ENCODE peak calls at places on chromosomes 11 and 22, in nine cellular contexts. Z is A549; B is PC-3; E is uterus; N is transverse colon; H is CD8-positive, alpha-beta T cell; F is heart left ventricle; R is upper lobe of right lung; W is sigmoid colon. M is an unnamed sample.

GRCh38 chr11:6617315-6617781 is 1.9 kb downstream of the TPP1 start:
- DNase-seq in R (no peak), N (no peak), F (no peak), W (peak; percentile 50), E (peak; percentile 18), Z (no peak), B (no peak), H (no peak), M (no peak)

GRCh38 chr11:8368194-8368593 is 104.5 kb upstream of the LMO1 start:
- DNase-seq in N (no peak), R (no peak), E (no peak), B (no peak), Z (no peak), F (no peak), H (no peak), W (peak; percentile 24), M (no peak)

GRCh38 chr11:119374632-119375394 is 6.7 kb downstream of the USP2 start:
- DNase-seq in H (no peak), F (no peak), Z (no peak), W (no peak), B (no peak), R (peak; percentile 58), N (no peak), E (no peak), M (peak; percentile 38)

GRCh38 chr11:134607963-134608750 is 196.1 kb upstream of the B3GAT1 start:
- DNase-seq in F (no peak), E (no peak), Z (no peak), B (no peak), N (no peak), W (no peak), H (no peak), R (no peak), M (peak; percentile 53)

GRCh38 chr11:64757549-64758329 is 2.0 kb downstream of the PYGM start:
- DNase-seq in W (peak; percentile 66), Z (no peak), E (no peak), N (no peak), R (peak; percentile 59), B (no peak), F (no peak), H (no peak), M (peak; percentile 71)

GRCh38 chr11:112555491-112556364 is 295.1 kb upstream of the PLET1 start:
- DNase-seq in H (peak; percentile 67), N (peak; percentile 67), Z (peak; percentile 12), B (peak; percentile 65), E (peak; percentile 22), R (peak; percentile 84), W (peak; percentile 71), F (peak; percentile 35), M (no peak)

GRCh38 chr22:41340357-41340756 is 39.0 kb downstream of the ZC3H7B start:
- DNase-seq in W (peak; percentile 54), F (no peak), B (no peak), H (no peak), Z (no peak), E (no peak), N (no peak), R (no peak), M (no peak)

GRCh38 chr11:66328307-66329144 is 7.7 kb downstream of the RIN1 start:
- DNase-seq in R (peak; percentile 86), B (peak; percentile 88), Z (peak; percentile 83), E (peak; percentile 75), N (peak; percentile 82), W (peak; percentile 88), H (peak; percentile 74), F (peak; percentile 79), M (no peak)

GRCh38 chr11:101860694-101861371 is 54.0 kb upstream of the CEP126 start:
- DNase-seq in E (peak; percentile 28), W (no peak), Z (peak; percentile 70), B (peak; percentile 90), R (peak; percentile 56), N (peak; percentile 29), F (peak; percentile 23), H (peak; percentile 7), M (no peak)

GRCh38 chr11:93123351-93123898 is 74.4 kb downstream of the SLC36A4 start:
- DNase-seq in Z (no peak), E (peak; percentile 73), H (no peak), F (peak; percentile 47), B (no peak), R (no peak), W (no peak), N (peak; percentile 84), M (no peak)

GRCh38 chr11:71936825-71937224 is 8.0 kb downstream of the RNF121 start:
- DNase-seq in B (peak; percentile 19), W (no peak), Z (peak; percentile 75), F (no peak), E (no peak), N (no peak), R (no peak), H (no peak), M (no peak)

GRCh38 chr11:128814856-128815705 is 52.0 kb downstream of the KCNJ1 start:
- DNase-seq in Z (no peak), B (peak; percentile 46), R (no peak), E (peak; percentile 68), F (peak; percentile 73), W (peak; percentile 82), H (no peak), N (peak; percentile 19), M (no peak)

GRCh38 chr11:17528906-17529813 is 15.1 kb downstream of the USH1C start:
- DNase-seq in R (no peak), F (peak; percentile 42), E (no peak), Z (no peak), H (no peak), N (no peak), B (no peak), W (no peak), M (no peak)

GRCh38 chr11:97451441-97451840 is 1061.6 kb downstream of the JRKL start:
- DNase-seq in Z (no peak), H (no peak), F (no peak), W (no peak), N (no peak), E (no peak), B (no peak), R (no peak), M (no peak)

GRCh38 chr11:2669926-2670469 is 29.8 kb downstream of the KCNQ1OT1 start:
- DNase-seq in R (no peak), B (no peak), H (no peak), F (no peak), Z (no peak), E (peak; percentile 3), N (no peak), W (peak; percentile 27), M (peak; percentile 41)

GRCh38 chr11:12099132-12099873 is 11.1 kb upstream of the MICAL2 start:
- DNase-seq in E (no peak), H (no peak), Z (no peak), F (no peak), B (no peak), N (no peak), W (no peak), R (no peak), M (no peak)
- TF ChIP-seq CTCF in E (no peak), H (no peak), Z (no peak), F (no peak), B (peak; percentile 14), N (no peak), W (no peak), R (no peak), M (no peak)

GRCh38 chr22:46579751-46580449 is 40.3 kb upstream of the GRAMD4 start:
- DNase-seq in E (no peak), N (no peak), H (no peak), B (no peak), W (peak; percentile 56), F (peak; percentile 8), R (peak; percentile 63), Z (no peak), M (no peak)
- H3K27ac ChIP-seq in E (no peak overlapping the region), N (peak overlapping the region; percentile 89), H (no peak overlapping the region), B (no peak overlapping the region), W (no peak overlapping the region), F (peak overlapping the region; percentile 80), R (peak overlapping the region; percentile 70), Z (no peak overlapping the region), M (no peak overlapping the region)

GRCh38 chr11:577611-577894 is 1.3 kb downstream of the PHRF1 start:
- DNase-seq in B (no peak), E (no peak), Z (no peak), W (no peak), H (no peak), F (no peak), R (no peak), N (no peak), M (no peak)

GRCh38 chr11:581342-581741 is 5.1 kb downstream of the PHRF1 start:
- DNase-seq in H (no peak), Z (no peak), N (no peak), R (no peak), B (no peak), F (no peak), E (no peak), W (no peak), M (no peak)

GRCh38 chr11:581752-582151 is 5.5 kb downstream of the PHRF1 start:
- DNase-seq in R (no peak), N (no peak), F (no peak), W (no peak), Z (no peak), B (no peak), H (no peak), E (no peak), M (no peak)

GRCh38 chr11:578276-579035 is 2.2 kb downstream of the PHRF1 start:
- DNase-seq in N (no peak), E (no peak), R (no peak), Z (no peak), B (no peak), H (no peak), W (no peak), F (no peak), M (no peak)

DNA sequence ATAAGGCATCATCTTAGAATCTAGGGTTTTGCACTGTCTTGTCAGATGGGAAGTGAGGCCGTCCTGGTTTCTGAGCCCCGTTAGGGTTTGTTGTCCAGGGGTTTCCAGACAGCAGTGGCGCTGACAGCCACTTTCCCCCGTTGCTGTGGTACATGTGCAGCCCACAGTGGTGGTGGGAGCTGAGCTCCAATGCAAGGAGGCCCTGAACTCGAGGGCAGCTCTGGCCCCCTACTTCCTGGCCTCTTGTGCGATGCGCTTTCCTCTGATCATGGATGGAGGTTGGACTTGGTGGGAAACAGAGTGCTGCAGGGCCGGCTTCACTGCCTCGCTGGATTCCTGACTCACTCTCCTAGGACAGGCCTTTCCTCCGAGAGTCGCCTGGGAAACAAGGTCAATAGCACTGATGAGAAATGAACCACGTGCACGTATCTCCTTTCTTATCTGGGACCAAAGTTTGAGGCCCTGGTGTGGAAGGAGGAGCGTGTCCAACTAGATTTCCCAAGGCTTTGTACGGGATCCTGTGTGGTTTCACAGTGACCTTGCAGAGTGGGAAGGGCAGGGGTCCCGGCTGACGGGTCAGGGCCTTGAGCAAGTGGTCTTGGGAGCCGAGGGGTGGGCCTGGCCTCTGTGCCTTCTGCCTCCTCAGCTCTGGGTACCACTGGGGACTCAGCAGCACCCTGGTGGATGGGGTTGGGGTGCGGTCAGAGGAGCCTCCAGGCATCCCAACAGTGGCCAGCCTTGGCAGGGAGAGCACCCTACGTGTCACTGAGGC is 3.7 kb downstream of the PHRF1 start:
- DNase-seq in R (no peak), H (no peak), N (no peak), F (no peak), W (no peak), E (no peak), Z (no peak), B (no peak), M (no peak)
- TF ChIP-seq CTCF in R (no peak), H (no peak), N (no peak), F (no peak), W (no peak), E (no peak), Z (no peak), B (no peak), M (no peak)

DNA sequence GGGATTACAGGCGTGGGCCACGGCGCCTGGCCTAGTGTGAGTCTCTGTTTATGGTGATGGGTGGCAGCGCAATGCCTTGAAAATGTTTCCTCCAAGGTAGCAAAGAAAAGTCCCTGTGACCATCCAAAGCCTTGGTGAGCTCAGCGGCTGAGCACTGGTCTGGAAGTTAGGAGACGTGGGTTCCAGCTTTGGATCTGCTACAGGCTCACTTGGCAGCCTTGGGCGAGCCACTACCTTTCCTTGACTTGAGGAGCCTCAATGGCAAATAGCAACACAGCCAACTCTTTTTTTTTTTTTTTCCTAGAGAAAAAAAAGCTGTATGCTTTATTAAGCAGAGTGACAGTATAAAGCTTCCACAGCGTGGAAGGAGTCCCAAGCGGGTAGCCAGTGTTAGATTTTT is 61.3 kb upstream of the RASD2 start:
- DNase-seq in E (no peak), H (no peak), N (no peak), W (peak; percentile 91), R (no peak), F (no peak), Z (no peak), B (no peak), M (no peak)
- H3K27ac ChIP-seq in E (peak overlapping the region; percentile 28), H (no peak overlapping the region), N (peak overlapping the region; percentile 91), W (peak overlapping the region; percentile 66), R (peak overlapping the region; percentile 60), F (peak overlapping the region; percentile 81), Z (no peak overlapping the region), B (no peak overlapping the region), M (no peak overlapping the region)

M was measured in coronary artery.